ENCODE peak calls at places on chromosomes 2 and 18, in six cellular contexts. R is CD8-positive, alpha-beta T cell; O is H9; D is cardiac fibroblast; Q is stomach; U is BJ. P is an unnamed sample.

GRCh38 chr18:58671941-58672565 is 788 bp downstream of the MALT1 start:
- DNase-seq in R (peak), O (no peak), D (peak), Q (peak), U (no peak), P (no peak)

GRCh38 chr18:48581206-48581605 is 42.4 kb downstream of the CTIF start:
- DNase-seq in R (no peak), O (no peak), D (no peak), Q (no peak), U (no peak), P (no peak)

GRCh38 chr2:101860782-101861181 is 131.0 kb upstream of the IL1R2 start:
- DNase-seq in R (no peak), O (no peak), D (no peak), Q (no peak), U (no peak), P (no peak)

GRCh38 chr2:208025814-208026184 is 472 bp upstream of the PLEKHM3 start:
- DNase-seq in R (peak), O (peak), D (no peak), Q (no peak), U (no peak), P (peak)

GRCh38 chr2:215958231-215958630 is 55.1 kb downstream of the MREG start:
- DNase-seq in R (no peak), O (no peak), D (no peak), Q (no peak), U (peak), P (no peak)

GRCh38 chr2:216691210-216691741 is 4.1 kb downstream of the IGFBP5 start:
- DNase-seq in R (no peak), O (peak), D (peak), Q (peak), U (no peak), P (peak)

GRCh38 chr2:226337941-226338605 is 461.5 kb downstream of the IRS1 start:
- DNase-seq in R (no peak), O (no peak), D (no peak), Q (no peak), U (no peak), P (no peak)

GRCh38 chr2:236899945-236900640 is 185.6 kb upstream of the COPS8 start:
- DNase-seq in R (no peak), O (peak), D (no peak), Q (no peak), U (no peak), P (no peak)

GRCh38 chr2:209688388-209688787 is 83.2 kb upstream of the UNC80 start:
- DNase-seq in R (no peak), O (no peak), D (peak), Q (no peak), U (no peak), P (no peak)

GRCh38 chr18:2657043-2657512 is 1.6 kb downstream of the SMCHD1 start:
- DNase-seq in R (no peak), O (no peak), D (peak), Q (no peak), U (no peak), P (no peak)

GRCh38 chr18:51617167-51617566 is 419.7 kb upstream of the MEX3C start:
- DNase-seq in R (no peak), O (no peak), D (peak), Q (no peak), U (no peak), P (no peak)

GRCh38 chr2:109475531-109476210 is 138.1 kb downstream of the SEPTIN10 start:
- DNase-seq in R (no peak), O (no peak), D (peak), Q (no peak), U (no peak), P (no peak)

GRCh38 chr2:239167011-239167673 is 233.7 kb downstream of the HDAC4 start:
- DNase-seq in R (no peak), O (no peak), D (no peak), Q (no peak), U (no peak), P (no peak)

GRCh38 chr2:5803547-5803946 is 111.4 kb downstream of the SOX11 start:
- DNase-seq in R (no peak), O (no peak), D (no peak), Q (no peak), U (no peak), P (no peak)

GRCh38 chr2:115825912-115826311 is 1383.5 kb downstream of the DPP10 start:
- DNase-seq in R (no peak), O (no peak), D (no peak), Q (no peak), U (no peak), P (no peak)

GRCh38 chr2:176126929-176127768 is 2.4 kb upstream of the HOXD8 start:
- DNase-seq in R (peak), O (peak), D (peak), Q (peak), U (no peak), P (peak)

GRCh38 chr18:3605562-3606443 is 155.8 kb downstream of the TGIF1 start:
- DNase-seq in R (no peak), O (no peak), D (peak), Q (no peak), U (no peak), P (no peak)

GRCh38 chr2:230895536-230896345 is 29.3 kb downstream of the GPR55 start:
- DNase-seq in R (no peak), O (peak), D (no peak), Q (peak), U (no peak), P (no peak)

GRCh38 chr18:44869533-44869932 is 188.8 kb downstream of the SETBP1 start:
- DNase-seq in R (no peak), O (no peak), D (no peak), Q (no peak), U (no peak), P (no peak)

GRCh38 chr2:1538663-1539062 is 125.4 kb downstream of the TPO start:
- DNase-seq in R (no peak), O (peak), D (peak), Q (no peak), U (no peak), P (no peak)

GRCh38 chr2:30798536-30798991 is 8.7 kb downstream of the CAPN13 start:
- DNase-seq in R (no peak), O (no peak), D (no peak), Q (no peak), U (no peak), P (no peak)

GRCh38 chr18:23918395-23919032 is 96.0 kb upstream of the TTC39C start:
- DNase-seq in R (peak), O (peak), D (peak), Q (peak), U (no peak), P (peak)

GRCh38 chr2:203909946-203910476 is 26.6 kb upstream of the ICOS start:
- DNase-seq in R (no peak), O (no peak), D (no peak), Q (no peak), U (no peak), P (no peak)

GRCh38 chr2:142165790-142166189 is 35.0 kb upstream of the LRP1B start:
- DNase-seq in R (no peak), O (peak), D (peak), Q (no peak), U (peak), P (peak)
- TF ChIP-seq CTCF in R (no peak), O (peak), D (peak), Q (no peak), U (peak), P (peak)

GRCh38 chr18:9771977-9772660 is 64.0 kb downstream of the RAB31 start:
- DNase-seq in R (no peak), O (no peak), D (no peak), Q (no peak), U (no peak), P (no peak)
- TF ChIP-seq CTCF in R (no peak), O (no peak), D (no peak), Q (no peak), U (no peak), P (no peak)

GRCh38 chr2:33085646-33086045 is 138.9 kb downstream of the LTBP1 start:
- DNase-seq in R (no peak), O (no peak), D (no peak), Q (no peak), U (no peak), P (no peak)

GRCh38 chr2:33090553-33091134 is 143.9 kb downstream of the LTBP1 start:
- DNase-seq in R (no peak), O (no peak), D (no peak), Q (no peak), U (no peak), P (no peak)

GRCh38 chr2:33084433-33084832 is 137.7 kb downstream of the LTBP1 start:
- DNase-seq in R (no peak), O (no peak), D (no peak), Q (no peak), U (no peak), P (no peak)

GRCh38 chr2:33083671-33084387 is 137.1 kb downstream of the LTBP1 start:
- DNase-seq in R (no peak), O (no peak), D (no peak), Q (no peak), U (no peak), P (no peak)

GRCh38 chr2:33086400-33087015 is 139.8 kb downstream of the LTBP1 start:
- DNase-seq in R (no peak), O (no peak), D (peak), Q (peak), U (no peak), P (no peak)
- TF ChIP-seq CTCF in R (no peak), O (no peak), D (no peak), Q (no peak), U (no peak), P (no peak)

GRCh38 chr2:223957092-223957851 is at the start of gene MRPL44:
- DNase-seq in R (peak), O (peak), D (peak), Q (peak), U (peak), P (peak)

GRCh38 chr2:223950448-223951347 is 5.6 kb upstream of the WDFY1 start:
- DNase-seq in R (no peak), O (no peak), D (no peak), Q (no peak), U (no peak), P (no peak)

GRCh38 chr2:223952280-223952968 is 4.8 kb upstream of the MRPL44 start:
- DNase-seq in R (no peak), O (no peak), D (no peak), Q (no peak), U (no peak), P (peak)

GRCh38 chr2:223956267-223956666 is 996 bp upstream of the MRPL44 start:
- DNase-seq in R (no peak), O (no peak), D (no peak), Q (no peak), U (no peak), P (no peak)

DNA sequence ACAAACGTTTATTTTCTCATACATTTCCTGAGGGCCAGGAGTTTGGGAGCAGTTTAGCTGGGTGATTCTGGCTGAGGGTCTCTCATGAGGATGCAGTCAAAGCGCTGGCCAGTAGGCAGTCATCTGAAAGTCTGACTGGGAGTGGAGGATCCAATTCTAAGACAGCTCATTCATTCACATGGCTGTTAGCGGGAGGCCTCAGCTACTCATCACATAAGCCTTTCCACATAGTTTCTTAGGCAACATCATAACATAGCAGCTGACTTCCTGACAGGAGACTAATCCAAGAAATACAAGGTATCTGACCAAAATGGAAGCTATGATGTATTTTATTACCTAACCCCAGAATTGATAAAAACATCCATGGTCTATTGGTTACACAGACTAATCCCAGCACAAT is 2.9 kb upstream of the MRPL44 start:
- DNase-seq in R (no peak), O (no peak), D (peak), Q (no peak), U (no peak), P (no peak)
- TF ChIP-seq CTCF in R (no peak), O (no peak), D (peak), Q (no peak), U (no peak), P (no peak)